ENCODE peak calls at places on chromosomes 6 and 20, in six cellular contexts. E, F, B, Y, R and L are unnamed samples.

GRCh38 chr6:88666906-88667305 is 296.5 kb downstream of the RNGTT start:
- DNase-seq in E (no peak), F (no peak), B (no peak), Y (no peak), R (no peak), L (no peak)

GRCh38 chr6:51473996-51474975 is 613.1 kb downstream of the PKHD1 start:
- DNase-seq in E (no peak), F (peak; percentile 19), B (no peak), Y (no peak), R (no peak), L (no peak)

GRCh38 chr20:50003253-50003656 is 20.5 kb downstream of the SNAI1 start:
- DNase-seq in E (peak; percentile 91), F (no peak), B (peak; percentile 30), Y (peak; percentile 98), R (no peak), L (no peak)

GRCh38 chr6:40672118-40672517 is 85.0 kb upstream of the LRFN2 start:
- DNase-seq in E (no peak), F (no peak), B (no peak), Y (no peak), R (no peak), L (no peak)

GRCh38 chr6:124882580-124883393 is 79.5 kb upstream of the RNF217 start:
- DNase-seq in E (peak; percentile 37), F (peak; percentile 66), B (no peak), Y (peak; percentile 70), R (no peak), L (no peak)

GRCh38 chr6:49326337-49326736 is 136.7 kb downstream of the MMUT start:
- DNase-seq in E (peak; percentile 78), F (peak; percentile 85), B (peak; percentile 26), Y (peak; percentile 87), R (no peak), L (no peak)

GRCh38 chr6:946546-946945 is 253.6 kb upstream of the EXOC2 start:
- DNase-seq in E (peak; percentile 15), F (no peak), B (peak; percentile 66), Y (no peak), R (no peak), L (no peak)

GRCh38 chr6:81636930-81637568 is 115.4 kb downstream of the TENT5A start:
- DNase-seq in E (no peak), F (no peak), B (no peak), Y (no peak), R (no peak), L (no peak)

GRCh38 chr6:25503686-25504085 is 148.3 kb upstream of the SCGN start:
- DNase-seq in E (peak; percentile 13), F (peak; percentile 25), B (no peak), Y (no peak), R (no peak), L (no peak)

GRCh38 chr20:10466325-10466724 is 31.2 kb downstream of the SLX4IP start:
- DNase-seq in E (peak; percentile 81), F (no peak), B (no peak), Y (peak; percentile 58), R (no peak), L (no peak)

GRCh38 chr20:50585678-50586077 is 75.5 kb downstream of the PTPN1 start:
- DNase-seq in E (no peak), F (no peak), B (no peak), Y (no peak), R (no peak), L (no peak)

GRCh38 chr6:66578362-66578761 is 871.3 kb upstream of the EYS start:
- DNase-seq in E (no peak), F (no peak), B (no peak), Y (no peak), R (no peak), L (no peak)

GRCh38 chr6:141988954-141989705 is 143.6 kb upstream of the GJE1 start:
- DNase-seq in E (peak; percentile 61), F (peak; percentile 77), B (no peak), Y (peak; percentile 78), R (peak; percentile 23), L (peak; percentile 25)

GRCh38 chr6:89385846-89386245 is 26.2 kb downstream of the RRAGD start:
- DNase-seq in E (no peak), F (no peak), B (no peak), Y (no peak), R (no peak), L (no peak)

GRCh38 chr20:50694379-50695143 is 3.2 kb upstream of the RIPOR3 start:
- DNase-seq in E (peak; percentile 52), F (peak; percentile 66), B (no peak), Y (no peak), R (no peak), L (no peak)

GRCh38 chr6:25007269-25007699 is 71.5 kb upstream of the RIPOR2 start:
- DNase-seq in E (no peak), F (no peak), B (no peak), Y (no peak), R (peak; percentile 65), L (peak; percentile 60)

GRCh38 chr6:93566285-93566684 is 146.9 kb upstream of the EPHA7 start:
- DNase-seq in E (no peak), F (no peak), B (no peak), Y (no peak), R (no peak), L (no peak)

GRCh38 chr6:139257291-139257690 is 34.5 kb downstream of the TXLNB start:
- DNase-seq in E (no peak), F (no peak), B (no peak), Y (no peak), R (no peak), L (no peak)

GRCh38 chr20:33909331-33909921 is 84.3 kb upstream of the RALY start:
- DNase-seq in E (peak; percentile 99), F (peak; percentile 60), B (peak; percentile 65), Y (peak; percentile 99), R (no peak), L (no peak)

DNA sequence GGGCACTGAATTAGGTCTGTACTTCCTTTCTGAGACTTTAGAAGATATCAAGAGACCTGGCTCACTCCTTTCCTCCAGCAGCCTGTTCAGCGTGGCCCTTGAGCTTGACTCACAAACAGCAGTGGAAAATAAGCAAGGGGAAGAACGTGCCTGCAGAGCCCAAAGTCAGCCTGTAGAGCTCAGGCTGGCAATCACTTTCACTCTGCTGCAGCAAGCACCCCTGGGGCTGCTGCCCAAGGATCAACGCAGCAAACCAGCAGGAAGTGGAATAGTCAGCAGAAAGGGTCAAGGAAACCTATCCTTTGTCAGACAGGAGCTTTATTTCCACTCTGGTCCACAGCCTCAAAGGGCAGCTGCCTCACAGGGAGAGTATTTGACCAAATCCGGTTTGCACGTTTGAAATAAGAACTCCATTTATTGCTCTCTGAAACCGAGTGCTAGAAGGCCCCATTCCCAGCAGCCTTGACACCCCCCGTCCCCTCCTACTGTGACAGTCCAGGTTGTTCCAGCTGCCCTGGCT is 77.4 kb downstream of the PRDM1 start:
- DNase-seq in E (peak; percentile 81), F (no peak), B (peak; percentile 38), Y (peak; percentile 80), R (peak; percentile 40), L (peak; percentile 29)
- TF ChIP-seq CTCF in E (peak; percentile 33), F (no peak), B (peak; percentile 32), Y (no peak), R (peak; percentile 3), L (no peak)

GRCh38 chr20:19885576-19885956 is 127.5 kb downstream of the RIN2 start:
- DNase-seq in E (no peak), F (peak; percentile 26), B (no peak), Y (no peak), R (no peak), L (no peak)

GRCh38 chr20:19888269-19888669 is 128.9 kb upstream of the NAA20 start:
- DNase-seq in E (no peak), F (no peak), B (no peak), Y (no peak), R (no peak), L (no peak)

GRCh38 chr20:19887566-19888268 is 129.4 kb upstream of the NAA20 start:
- DNase-seq in E (peak; percentile 68), F (no peak), B (no peak), Y (no peak), R (no peak), L (no peak)

GRCh38 chr20:19885981-19886665 is 128.1 kb downstream of the RIN2 start:
- DNase-seq in E (peak; percentile 52), F (peak; percentile 77), B (no peak), Y (peak; percentile 45), R (no peak), L (no peak)

DNA sequence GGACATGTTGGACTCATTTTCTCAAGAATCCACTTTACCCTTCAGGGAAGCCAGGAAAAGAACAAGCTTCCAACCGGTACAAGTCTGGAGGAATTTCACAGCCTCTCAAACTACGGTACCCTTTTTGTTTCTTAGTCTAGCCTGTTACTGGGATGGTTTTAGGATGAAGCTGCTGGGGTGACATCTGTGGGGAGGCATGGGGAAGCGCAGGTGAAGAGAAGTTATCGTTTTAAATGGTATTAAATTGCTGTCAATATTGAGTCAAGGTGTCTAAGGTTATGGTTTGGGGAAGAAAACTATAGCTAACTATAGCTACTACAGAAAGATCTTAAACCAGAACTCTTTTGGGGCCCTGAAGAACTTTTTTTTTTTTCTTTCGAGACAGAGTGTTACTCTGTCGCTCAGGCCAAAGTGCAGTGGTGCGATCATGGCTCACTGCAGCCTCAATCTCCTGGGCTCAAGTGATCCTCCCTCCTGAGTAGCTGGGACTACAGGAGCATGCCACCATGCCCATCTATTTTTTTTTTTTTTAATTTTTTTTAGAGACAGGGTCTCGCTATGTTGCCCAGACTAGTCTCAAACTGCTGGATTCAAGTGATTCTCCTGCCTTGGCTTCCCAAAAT is 128.7 kb downstream of the RIN2 start:
- DNase-seq in E (peak; percentile 18), F (peak; percentile 26), B (no peak), Y (no peak), R (no peak), L (no peak)
- TF ChIP-seq CTCF in E (peak; percentile 21), F (peak; percentile 57), B (peak; percentile 18), Y (peak; percentile 12), R (no peak), L (no peak)

GRCh38 chr6:77025824-77026223 is 437.5 kb downstream of the HTR1B start:
- DNase-seq in E (no peak), F (no peak), B (no peak), Y (no peak), R (no peak), L (no peak)

GRCh38 chr6:77019081-77019480 is 444.2 kb downstream of the HTR1B start:
- DNase-seq in E (no peak), F (no peak), B (no peak), Y (no peak), R (no peak), L (no peak)

GRCh38 chr6:77021778-77022177 is 441.5 kb downstream of the HTR1B start:
- DNase-seq in E (no peak), F (no peak), B (no peak), Y (no peak), R (no peak), L (no peak)

GRCh38 chr6:77017537-77017936 is 445.8 kb downstream of the HTR1B start:
- DNase-seq in E (no peak), F (no peak), B (no peak), Y (no peak), R (no peak), L (no peak)

GRCh38 chr6:77021232-77021631 is 442.1 kb downstream of the HTR1B start:
- DNase-seq in E (no peak), F (no peak), B (no peak), Y (no peak), R (no peak), L (no peak)
- TF ChIP-seq CTCF in E (no peak), F (no peak), B (no peak), Y (no peak), R (no peak), L (no peak)

GRCh38 chr20:25507385-25508082 is 77.8 kb downstream of the NINL start:
- DNase-seq in E (no peak), F (no peak), B (no peak), Y (no peak), R (no peak), L (no peak)
- TF ChIP-seq CTCF in E (no peak), F (no peak), B (no peak), Y (no peak), R (no peak), L (no peak)

GRCh38 chr6:29696147-29697129 is 15.5 kb upstream of the ZFP57 start:
- DNase-seq in E (no peak), F (peak; percentile 48), B (no peak), Y (peak; percentile 45), R (peak; percentile 52), L (peak; percentile 44)
- TF ChIP-seq CTCF in E (peak; percentile 48), F (peak; percentile 74), B (peak; percentile 59), Y (peak; percentile 71), R (peak; percentile 52), L (peak; percentile 23)